ENCODE peak calls at places on chromosomes 5 and 9, in ten cellular contexts. X is fibroblast of lung, T is IMR-90, B is mesenchymal stem cell, Q is lower lobe of right lung, S is heart left ventricle, L is GM23248, M is ascending aorta, P is PC-3, C is A549. G is an unnamed sample. For H3K4me1 and H3K9me3, the result is how much of the 10 kb centered on the place peaks cover.

GRCh38 chr9:21679432-21679831 is 123.0 kb upstream of the MTAP start:
- DNase-seq in X (no peak), T (no peak), B (no peak), Q (no peak), S (no peak), L (peak), M (no peak), P (no peak), C (no peak), G (no peak)

GRCh38 chr9:79195904-79196303 is 375.9 kb upstream of the TLE4 start:
- DNase-seq in X (peak), T (peak), B (peak), Q (no peak), S (no peak), L (peak), M (no peak), P (no peak), C (no peak), G (no peak)

GRCh38 chr5:140398379-140398811 is 3.2 kb upstream of the ANKHD1 start:
- DNase-seq in X (peak), T (no peak), B (peak), Q (no peak), S (no peak), L (peak), M (no peak), P (peak), C (peak), G (no peak)

GRCh38 chr9:131318211-131318610 is 28.7 kb downstream of the PLPP7 start:
- DNase-seq in X (no peak), T (no peak), B (no peak), Q (peak), S (peak), L (no peak), M (no peak), P (no peak), C (no peak), G (no peak)

GRCh38 chr5:170154297-170154696 is 48.6 kb downstream of the FOXI1 start:
- DNase-seq in X (no peak), T (no peak), B (no peak), Q (no peak), S (no peak), L (no peak), M (no peak), P (no peak), C (no peak), G (no peak)

GRCh38 chr9:33250458-33250995 is 10.6 kb downstream of the SPINK4 start:
- DNase-seq in X (no peak), T (peak), B (peak), Q (no peak), S (no peak), L (peak), M (peak), P (no peak), C (no peak), G (no peak)

GRCh38 chr5:112551437-112552018 is 132.5 kb upstream of the EPB41L4A start:
- DNase-seq in X (peak), T (peak), B (peak), Q (no peak), S (no peak), L (peak), M (no peak), P (peak), C (peak), G (peak)

GRCh38 chr5:147169399-147169798 is 65.4 kb upstream of the STK32A start:
- DNase-seq in X (peak), T (peak), B (peak), Q (no peak), S (no peak), L (peak), M (no peak), P (no peak), C (no peak), G (no peak)

GRCh38 chr9:35548571-35548970 is 56.5 kb upstream of the TESK1 start:
- DNase-seq in X (no peak), T (peak), B (no peak), Q (no peak), S (no peak), L (peak), M (peak), P (no peak), C (no peak), G (no peak)

GRCh38 chr9:72977670-72978069 is 24.8 kb upstream of the ALDH1A1 start:
- DNase-seq in X (no peak), T (no peak), B (no peak), Q (no peak), S (no peak), L (peak), M (no peak), P (no peak), C (no peak), G (peak)

GRCh38 chr5:55276771-55277170 is 30.7 kb downstream of the DHX29 start:
- DNase-seq in X (no peak), T (peak), B (peak), Q (no peak), S (no peak), L (peak), M (no peak), P (peak), C (no peak), G (no peak)

GRCh38 chr9:110744753-110745522 is 76.3 kb downstream of the MUSK start:
- DNase-seq in X (peak), T (peak), B (peak), Q (no peak), S (no peak), L (peak), M (peak), P (peak), C (peak), G (no peak)

GRCh38 chr5:172451771-172452197 is 2.5 kb downstream of the SH3PXD2B start:
- DNase-seq in X (peak), T (peak), B (peak), Q (no peak), S (no peak), L (peak), M (peak), P (peak), C (no peak), G (no peak)
- H3K4me1 ChIP-seq in X (under half), T (under half), B (under half), Q (half or more), S (under half), L (under half), M (under half), P (under half), C (under half), G (under half)

DNA sequence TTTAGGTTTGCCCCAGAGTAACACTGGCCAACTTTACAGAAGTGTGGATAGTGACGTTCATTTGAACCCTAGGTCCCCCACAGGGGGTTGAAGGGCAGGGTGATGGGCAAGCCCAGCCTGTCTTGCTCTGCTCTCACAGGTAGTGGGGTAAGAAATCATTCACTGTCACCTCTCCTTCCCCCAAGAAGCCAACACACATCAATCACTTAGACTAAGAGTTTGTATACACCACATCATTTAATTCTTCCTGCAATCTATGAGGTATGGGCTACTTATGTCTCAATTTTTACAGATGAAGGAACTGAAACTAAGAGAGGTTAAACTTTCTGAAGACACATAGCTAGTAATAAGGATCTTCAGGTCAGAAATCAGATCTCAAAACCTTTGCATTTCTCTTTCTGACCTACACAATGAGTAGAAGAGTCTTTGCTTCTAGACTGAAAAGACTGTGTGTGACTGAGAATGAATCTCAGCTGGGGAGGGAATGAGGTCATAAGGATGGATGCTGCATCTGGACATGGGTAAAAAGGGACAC is 80.9 kb upstream of the EQTN start:
- DNase-seq in X (no peak), T (no peak), B (no peak), Q (no peak), S (no peak), L (no peak), M (no peak), P (no peak), C (no peak), G (no peak)
- H3K4me3 ChIP-seq in X (no peak), T (no peak), B (no peak), Q (no peak), S (no peak), L (no peak), M (no peak), P (no peak), C (no peak), G (no peak)

GRCh38 chr9:119095072-119095471 is 274.2 kb downstream of the BRINP1 start:
- DNase-seq in X (no peak), T (no peak), B (no peak), Q (no peak), S (no peak), L (no peak), M (no peak), P (no peak), C (no peak), G (no peak)

GRCh38 chr9:119091074-119091473 is 278.2 kb downstream of the BRINP1 start:
- DNase-seq in X (no peak), T (no peak), B (no peak), Q (no peak), S (no peak), L (peak), M (no peak), P (no peak), C (no peak), G (no peak)

GRCh38 chr9:119092125-119092524 is 277.1 kb downstream of the BRINP1 start:
- DNase-seq in X (no peak), T (no peak), B (no peak), Q (no peak), S (no peak), L (peak), M (no peak), P (no peak), C (no peak), G (no peak)

DNA sequence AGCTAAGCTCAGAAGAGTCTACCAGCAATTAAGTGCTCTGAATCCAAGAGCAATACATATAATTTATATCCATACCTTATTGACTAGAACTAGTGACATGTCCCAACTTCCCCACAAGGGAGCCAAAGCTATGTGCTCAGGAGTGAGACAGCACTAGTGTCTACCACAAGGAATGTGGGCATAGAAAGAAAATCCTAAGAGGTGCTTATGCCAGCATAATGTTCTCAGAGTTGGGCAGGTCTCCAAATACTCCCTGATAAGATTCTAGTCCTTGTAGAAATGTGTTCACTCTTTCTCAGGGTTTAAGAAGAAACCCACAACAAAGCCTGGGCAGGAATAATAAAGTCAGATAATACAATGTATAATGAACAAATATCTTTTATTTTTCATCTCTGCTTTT is 275.1 kb downstream of the BRINP1 start:
- DNase-seq in X (no peak), T (no peak), B (no peak), Q (no peak), S (no peak), L (peak), M (no peak), P (no peak), C (no peak), G (no peak)
- H3K9me3 ChIP-seq in X (under half), T (under half), B (under half), Q (under half), S (under half), L (under half), M (under half), P (under half), C (under half), G (under half)

DNA sequence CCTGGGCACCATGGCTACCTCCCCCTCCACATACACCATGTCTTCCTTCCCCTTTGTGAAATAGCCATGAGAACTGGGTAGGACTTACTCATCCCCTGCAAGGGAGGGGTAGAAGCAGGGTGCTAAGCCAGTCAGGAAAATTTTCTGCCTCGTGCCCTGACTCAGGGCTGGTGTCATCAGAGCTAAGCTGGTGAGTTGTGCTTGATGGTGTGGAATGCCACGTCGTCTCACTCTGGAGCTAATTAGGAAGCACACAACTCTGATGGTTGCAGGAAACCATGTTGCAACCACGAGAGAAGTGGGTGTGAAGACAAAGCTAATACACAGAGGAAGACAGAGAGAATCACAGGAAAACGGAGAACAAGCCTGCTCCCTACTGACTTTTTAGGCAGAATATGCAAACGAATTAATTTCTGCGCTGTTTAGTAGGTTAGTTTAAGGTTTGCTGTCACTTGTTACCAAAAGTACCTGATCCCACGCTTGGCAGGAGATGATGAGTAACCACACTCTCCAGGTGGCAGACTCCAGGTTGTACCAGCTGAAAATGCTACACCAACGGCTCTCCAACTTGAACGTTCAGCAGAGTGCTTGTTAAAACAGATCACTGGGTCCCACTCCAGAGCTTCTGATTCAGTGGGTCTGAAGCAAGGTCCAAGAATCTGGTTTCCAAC is 54.5 kb downstream of the STK10 start:
- DNase-seq in X (peak), T (peak), B (peak), Q (peak), S (peak), L (peak), M (peak), P (peak), C (no peak), G (no peak)
- H3K4me1 ChIP-seq in X (under half), T (under half), B (under half), Q (under half), S (under half), L (under half), M (under half), P (under half), C (under half), G (under half)

GRCh38 chr5:87246046-87246445 is 21.6 kb upstream of the RASA1 start:
- DNase-seq in X (no peak), T (peak), B (no peak), Q (no peak), S (no peak), L (peak), M (no peak), P (no peak), C (no peak), G (no peak)

GRCh38 chr5:87245451-87245850 is 22.2 kb upstream of the RASA1 start:
- DNase-seq in X (no peak), T (no peak), B (no peak), Q (no peak), S (no peak), L (no peak), M (no peak), P (no peak), C (no peak), G (no peak)

GRCh38 chr5:87242242-87242641 is 25.4 kb upstream of the RASA1 start:
- DNase-seq in X (no peak), T (no peak), B (no peak), Q (no peak), S (no peak), L (no peak), M (no peak), P (no peak), C (no peak), G (no peak)

GRCh38 chr5:87241555-87241954 is 26.1 kb upstream of the RASA1 start:
- DNase-seq in X (no peak), T (no peak), B (no peak), Q (no peak), S (no peak), L (no peak), M (no peak), P (no peak), C (no peak), G (no peak)

DNA sequence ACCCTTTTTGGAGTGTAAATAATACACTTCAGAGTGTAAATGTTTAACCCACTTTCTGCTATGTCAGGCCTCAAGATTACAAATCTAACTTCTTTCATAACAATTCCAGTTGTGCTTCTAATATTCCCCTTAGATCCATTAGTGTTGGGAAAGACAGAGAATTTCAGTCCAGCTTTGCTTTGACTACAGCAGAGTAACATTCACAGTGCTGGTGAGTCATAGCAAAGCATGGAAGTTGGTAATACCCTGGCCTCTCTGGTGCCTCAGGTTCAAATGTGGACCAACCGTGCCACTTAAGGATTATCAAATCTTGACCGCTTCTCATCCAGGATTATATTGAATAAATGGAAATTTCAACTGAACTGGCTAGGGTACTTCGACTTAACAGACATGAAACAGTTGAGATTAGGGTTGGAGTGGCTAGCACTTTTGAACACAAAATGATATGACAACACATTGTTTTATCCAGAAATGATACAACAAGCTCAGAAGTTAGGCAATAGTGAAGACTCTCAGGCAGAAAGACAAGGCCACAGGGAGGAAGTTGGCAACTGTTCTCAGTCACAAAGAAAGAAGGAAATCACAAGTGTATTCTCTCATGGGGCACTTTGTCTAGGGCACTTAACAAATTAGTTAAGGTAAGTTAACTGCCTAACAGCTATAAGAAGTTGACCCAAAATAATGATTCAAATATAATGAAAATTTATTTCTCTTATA is 24.4 kb upstream of the RASA1 start:
- DNase-seq in X (peak), T (peak), B (peak), Q (no peak), S (no peak), L (peak), M (no peak), P (peak), C (no peak), G (no peak)
- H3K4me3 ChIP-seq in X (no peak), T (no peak), B (no peak), Q (no peak), S (no peak), L (no peak), M (no peak), P (no peak), C (no peak), G (no peak)

DNA sequence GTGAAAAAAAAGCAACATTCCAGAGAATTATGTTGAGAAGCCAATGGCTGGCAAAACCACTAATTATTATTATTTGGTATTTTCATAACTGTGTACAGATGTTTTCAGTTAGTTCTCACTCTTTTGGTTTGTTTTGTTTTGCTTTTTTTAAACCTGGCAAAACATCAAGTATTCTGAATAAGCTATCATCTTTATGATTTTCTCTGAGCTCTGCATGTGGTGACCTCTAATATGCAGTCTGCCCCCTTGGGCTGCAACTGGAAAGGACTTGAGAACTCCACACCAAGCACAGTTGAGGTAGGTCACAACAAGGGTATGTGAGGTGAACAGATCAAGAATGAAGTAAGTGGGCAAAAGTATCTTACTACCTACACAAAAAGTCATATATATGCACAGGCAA is 202.3 kb downstream of the NFIB start:
- DNase-seq in X (peak), T (peak), B (no peak), Q (no peak), S (no peak), L (peak), M (no peak), P (no peak), C (no peak), G (no peak)
- H3K9me3 ChIP-seq in X (under half), T (under half), B (under half), Q (under half), S (under half), L (under half), M (under half), P (under half), C (under half), G (under half)

GRCh38 chr9:132806306-132806705 is 71.8 kb downstream of the AK8 start:
- DNase-seq in X (no peak), T (no peak), B (no peak), Q (no peak), S (no peak), L (no peak), M (no peak), P (no peak), C (no peak), G (no peak)

GRCh38 chr9:132806723-132807421 is 71.2 kb downstream of the AK8 start:
- DNase-seq in X (no peak), T (no peak), B (no peak), Q (no peak), S (no peak), L (no peak), M (no peak), P (peak), C (no peak), G (peak)

GRCh38 chr9:132801659-132802058 is 76.4 kb downstream of the AK8 start:
- DNase-seq in X (no peak), T (no peak), B (no peak), Q (no peak), S (no peak), L (no peak), M (no peak), P (no peak), C (no peak), G (no peak)

GRCh38 chr9:132802121-132802795 is 75.8 kb downstream of the AK8 start:
- DNase-seq in X (no peak), T (no peak), B (no peak), Q (no peak), S (no peak), L (no peak), M (no peak), P (no peak), C (no peak), G (no peak)

GRCh38 chr9:132804576-132805295 is 73.3 kb downstream of the AK8 start:
- DNase-seq in X (no peak), T (no peak), B (no peak), Q (no peak), S (no peak), L (no peak), M (no peak), P (no peak), C (no peak), G (peak)
- H3K4me1 ChIP-seq in X (under half), T (under half), B (under half), Q (under half), S (under half), L (under half), M (under half), P (under half), C (under half), G (under half)

GRCh38 chr9:89246840-89247239 is 64.2 kb upstream of the CKS2 start:
- DNase-seq in X (no peak), T (no peak), B (no peak), Q (no peak), S (no peak), L (no peak), M (no peak), P (no peak), C (no peak), G (no peak)
- H3K4me3 ChIP-seq in X (no peak), T (no peak), B (no peak), Q (no peak), S (no peak), L (no peak), M (no peak), P (no peak), C (no peak), G (no peak)

GRCh38 chr5:179129607-179130071 is 69.5 kb downstream of the ZNF354C start:
- DNase-seq in X (no peak), T (no peak), B (no peak), Q (peak), S (no peak), L (no peak), M (no peak), P (no peak), C (no peak), G (peak)

GRCh38 chr5:179127136-179128040 is 67.2 kb downstream of the ZNF354C start:
- DNase-seq in X (no peak), T (no peak), B (no peak), Q (peak), S (no peak), L (no peak), M (peak), P (no peak), C (no peak), G (no peak)

GRCh38 chr5:179130101-179130681 is 70.0 kb downstream of the ZNF354C start:
- DNase-seq in X (no peak), T (no peak), B (no peak), Q (peak), S (no peak), L (no peak), M (no peak), P (no peak), C (no peak), G (no peak)

GRCh38 chr5:179128041-179128365 is 67.8 kb downstream of the ZNF354C start:
- DNase-seq in X (no peak), T (no peak), B (no peak), Q (no peak), S (no peak), L (no peak), M (no peak), P (no peak), C (no peak), G (no peak)

GRCh38 chr5:179128976-179129375 is 68.8 kb downstream of the ZNF354C start:
- DNase-seq in X (no peak), T (no peak), B (no peak), Q (peak), S (no peak), L (no peak), M (no peak), P (no peak), C (no peak), G (no peak)
- H3K9me3 ChIP-seq in X (under half), T (under half), B (under half), Q (under half), S (under half), L (under half), M (under half), P (under half), C (under half), G (under half)

G was measured in SJCRH30.